ENCODE peak calls at places on chromosome 15, in six cellular contexts. K is mammary epithelial cell, Y is stomach, I is cardiac muscle cell, G is Calu3, S is SK-N-SH. W is an unnamed sample.

GRCh38 chr15:59966262-59966661 is 37.8 kb upstream of the FOXB1 start:
- DNase-seq in K (no peak), Y (no peak), I (no peak), G (no peak), S (no peak), W (no peak)

GRCh38 chr15:62068071-62068786 is 1.5 kb downstream of the C2CD4A start:
- DNase-seq in K (peak), Y (peak), I (peak), G (peak), S (peak), W (peak)

GRCh38 chr15:77808077-77808476 is 175.4 kb upstream of the LINGO1 start:
- DNase-seq in K (no peak), Y (no peak), I (no peak), G (no peak), S (no peak), W (no peak)

GRCh38 chr15:67548862-67549651 is 6.6 kb downstream of the MAP2K5 start:
- DNase-seq in K (no peak), Y (peak), I (peak), G (no peak), S (peak), W (no peak)

GRCh38 chr15:52529289-52529929 is 729 bp upstream of the MYO5A start:
- DNase-seq in K (no peak), Y (no peak), I (no peak), G (no peak), S (no peak), W (no peak)

GRCh38 chr15:38564557-38565286 is at the start of gene RASGRP1:
- DNase-seq in K (peak), Y (peak), I (peak), G (peak), S (peak), W (peak)

GRCh38 chr15:52790941-52791751 is 1.0 kb upstream of the ONECUT1 start:
- DNase-seq in K (no peak), Y (no peak), I (peak), G (no peak), S (peak), W (no peak)

GRCh38 chr15:69593981-69594966 is 141.7 kb downstream of the RPLP1 start:
- DNase-seq in K (peak), Y (peak), I (peak), G (peak), S (no peak), W (peak)

GRCh38 chr15:90581771-90582471 is 52.2 kb downstream of the CRTC3 start:
- DNase-seq in K (no peak), Y (no peak), I (no peak), G (no peak), S (no peak), W (no peak)

GRCh38 chr15:68383161-68384074 is 48.5 kb downstream of the ITGA11 start:
- DNase-seq in K (peak), Y (peak), I (peak), G (peak), S (peak), W (peak)

GRCh38 chr15:70559840-70560239 is 203.5 kb downstream of the UACA start:
- DNase-seq in K (no peak), Y (peak), I (no peak), G (no peak), S (no peak), W (no peak)

GRCh38 chr15:42710662-42711061 is 26.3 kb downstream of the CDAN1 start:
- DNase-seq in K (no peak), Y (no peak), I (no peak), G (no peak), S (no peak), W (no peak)

GRCh38 chr15:66761723-66762595 is 59.9 kb downstream of the SMAD6 start:
- DNase-seq in K (peak), Y (no peak), I (no peak), G (no peak), S (no peak), W (peak)

GRCh38 chr15:98342911-98343310 is 305.4 kb upstream of the IGF1R start:
- DNase-seq in K (no peak), Y (no peak), I (no peak), G (no peak), S (no peak), W (no peak)

GRCh38 chr15:77548608-77549551 is 83.8 kb downstream of the LINGO1 start:
- DNase-seq in K (no peak), Y (no peak), I (no peak), G (no peak), S (no peak), W (no peak)

GRCh38 chr15:70062321-70062956 is 35.3 kb downstream of the TLE3 start:
- DNase-seq in K (no peak), Y (peak), I (no peak), G (peak), S (peak), W (no peak)

GRCh38 chr15:23642413-23643044 is 5.1 kb downstream of the MAGEL2 start:
- DNase-seq in K (peak), Y (peak), I (peak), G (peak), S (peak), W (peak)

GRCh38 chr15:29233566-29233965 is 36.1 kb downstream of the NSMCE3 start:
- DNase-seq in K (peak), Y (no peak), I (no peak), G (no peak), S (no peak), W (no peak)

GRCh38 chr15:99981839-99982658 is 248.8 kb upstream of the LYSMD4 start:
- DNase-seq in K (no peak), Y (no peak), I (no peak), G (no peak), S (peak), W (no peak)

GRCh38 chr15:99980791-99981190 is 247.6 kb upstream of the LYSMD4 start:
- DNase-seq in K (no peak), Y (no peak), I (no peak), G (no peak), S (no peak), W (no peak)

GRCh38 chr15:99979371-99979770 is 246.1 kb upstream of the LYSMD4 start:
- DNase-seq in K (no peak), Y (no peak), I (no peak), G (no peak), S (no peak), W (no peak)

GRCh38 chr15:99982662-99983061 is 249.4 kb upstream of the LYSMD4 start:
- DNase-seq in K (no peak), Y (no peak), I (no peak), G (no peak), S (peak), W (no peak)

GRCh38 chr15:99981223-99981647 is 248.0 kb upstream of the LYSMD4 start:
- DNase-seq in K (peak), Y (no peak), I (no peak), G (no peak), S (no peak), W (no peak)
- TF ChIP-seq CTCF in K (peak), Y (no peak), I (peak), G (no peak), S (no peak), W (no peak)

DNA sequence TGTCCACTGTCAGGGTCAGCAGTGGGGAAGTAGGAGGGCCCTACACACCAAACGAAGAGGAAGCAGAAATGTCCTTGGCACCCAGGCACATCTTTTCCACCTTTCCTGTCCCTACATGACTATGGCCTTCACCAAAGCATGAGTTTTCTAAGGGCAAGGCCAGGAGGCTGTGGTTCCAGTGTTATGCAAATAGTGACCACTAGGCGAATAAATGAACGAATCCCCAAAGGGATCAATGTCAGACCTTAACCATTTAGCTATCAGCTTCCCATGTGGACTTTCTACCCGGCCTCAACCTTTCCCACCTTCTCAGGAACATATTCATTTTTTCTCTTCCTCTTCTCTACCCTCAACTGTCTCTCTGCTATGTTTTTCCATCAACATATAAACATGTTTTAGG is 63.1 kb downstream of the NTRK3 start:
- DNase-seq in K (no peak), Y (no peak), I (no peak), G (no peak), S (no peak), W (no peak)
- TF ChIP-seq CTCF in K (no peak), Y (no peak), I (no peak), G (peak), S (no peak), W (no peak)

GRCh38 chr15:94238539-94239118 is 7.3 kb downstream of the MCTP2 start:
- DNase-seq in K (no peak), Y (no peak), I (no peak), G (no peak), S (no peak), W (no peak)
- TF ChIP-seq CTCF in K (no peak), Y (no peak), I (no peak), G (no peak), S (no peak), W (no peak)

DNA sequence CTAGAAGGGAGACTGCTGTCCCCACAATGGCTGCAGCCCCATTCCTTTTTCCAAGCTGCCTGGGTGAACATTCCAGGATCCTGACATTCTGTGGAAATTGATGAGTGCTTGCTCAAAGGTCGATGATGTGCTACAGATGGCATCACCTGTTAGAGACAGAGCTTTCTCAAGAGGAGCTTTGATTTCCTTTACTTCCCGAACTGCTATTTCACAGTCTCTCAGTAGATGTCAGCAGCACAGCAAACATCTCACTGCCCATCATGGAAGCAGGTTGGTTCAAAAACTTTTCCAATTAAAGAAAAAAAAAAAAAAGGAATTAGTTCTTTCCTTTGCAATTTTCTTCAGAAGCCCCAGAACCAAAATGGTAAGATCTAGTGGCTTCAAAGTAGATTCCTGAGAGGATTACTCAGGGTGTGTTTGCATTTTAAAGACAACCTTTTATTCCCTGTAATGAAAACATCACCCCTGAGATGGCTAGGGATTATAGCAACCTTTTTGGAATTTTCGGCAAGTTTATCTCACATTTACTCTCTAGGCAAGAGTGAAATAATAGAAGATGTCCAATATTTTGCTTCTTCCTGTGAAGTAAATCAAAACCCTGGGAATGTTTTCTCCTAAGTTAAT is 44.8 kb downstream of the POLR2M start:
- DNase-seq in K (peak), Y (no peak), I (peak), G (peak), S (peak), W (peak)
- TF ChIP-seq CTCF in K (peak), Y (no peak), I (peak), G (peak), S (peak), W (peak)

W was measured in MCF 10A.